ENCODE peak calls at places on chromosome 20, in ten cellular contexts. One of them, this sample, is unnamed.

GRCh38 chr20:7361321-7361720 is 578.9 kb downstream of the HAO1 start:
- DNase-seq in body of pancreas: no peak
- DNase-seq in endothelial cell: no peak
- DNase-seq in WTC11: no peak
- DNase-seq in choroid plexus epithelial cell: no peak
- DNase-seq in sigmoid colon: no peak
- DNase-seq in psoas muscle: no peak
- DNase-seq in AG09309: no peak
- DNase-seq in PC-9: no peak
- DNase-seq in esophagus squamous epithelium: no peak
- DNase-seq in this sample: no peak

GRCh38 chr20:37903317-37904007 is 535 bp downstream of the VSTM2L start:
- DNase-seq in body of pancreas: no peak
- DNase-seq in endothelial cell: peak
- DNase-seq in WTC11: peak
- DNase-seq in choroid plexus epithelial cell: no peak
- DNase-seq in sigmoid colon: no peak
- DNase-seq in psoas muscle: no peak
- DNase-seq in AG09309: no peak
- DNase-seq in PC-9: no peak
- DNase-seq in esophagus squamous epithelium: no peak
- DNase-seq in this sample: no peak

GRCh38 chr20:13873814-13874213 is 89.0 kb downstream of the NDUFAF5 start:
- DNase-seq in body of pancreas: no peak
- DNase-seq in endothelial cell: no peak
- DNase-seq in WTC11: peak
- DNase-seq in choroid plexus epithelial cell: no peak
- DNase-seq in sigmoid colon: no peak
- DNase-seq in psoas muscle: no peak
- DNase-seq in AG09309: no peak
- DNase-seq in PC-9: no peak
- DNase-seq in esophagus squamous epithelium: no peak
- DNase-seq in this sample: no peak

GRCh38 chr20:1934162-1934561 is 39.0 kb downstream of the SIRPA start:
- DNase-seq in body of pancreas: no peak
- DNase-seq in endothelial cell: no peak
- DNase-seq in WTC11: no peak
- DNase-seq in choroid plexus epithelial cell: peak
- DNase-seq in sigmoid colon: no peak
- DNase-seq in psoas muscle: no peak
- DNase-seq in AG09309: peak
- DNase-seq in PC-9: no peak
- DNase-seq in esophagus squamous epithelium: no peak
- DNase-seq in this sample: no peak

GRCh38 chr20:59033616-59034165 is 1.6 kb upstream of the ATP5F1E start:
- DNase-seq in body of pancreas: no peak
- DNase-seq in endothelial cell: no peak
- DNase-seq in WTC11: no peak
- DNase-seq in choroid plexus epithelial cell: no peak
- DNase-seq in sigmoid colon: no peak
- DNase-seq in psoas muscle: no peak
- DNase-seq in AG09309: no peak
- DNase-seq in PC-9: no peak
- DNase-seq in esophagus squamous epithelium: no peak
- DNase-seq in this sample: no peak

GRCh38 chr20:32440758-32441078 is 82.6 kb downstream of the ASXL1 start:
- DNase-seq in body of pancreas: no peak
- DNase-seq in endothelial cell: no peak
- DNase-seq in WTC11: no peak
- DNase-seq in choroid plexus epithelial cell: no peak
- DNase-seq in sigmoid colon: peak
- DNase-seq in psoas muscle: no peak
- DNase-seq in AG09309: no peak
- DNase-seq in PC-9: no peak
- DNase-seq in esophagus squamous epithelium: no peak
- DNase-seq in this sample: no peak

GRCh38 chr20:61699184-61700066 is 366.3 kb downstream of the TAF4 start:
- DNase-seq in body of pancreas: no peak
- DNase-seq in endothelial cell: no peak
- DNase-seq in WTC11: no peak
- DNase-seq in choroid plexus epithelial cell: no peak
- DNase-seq in sigmoid colon: no peak
- DNase-seq in psoas muscle: no peak
- DNase-seq in AG09309: no peak
- DNase-seq in PC-9: no peak
- DNase-seq in esophagus squamous epithelium: no peak
- DNase-seq in this sample: peak

GRCh38 chr20:12047838-12048432 is 130.2 kb downstream of the BTBD3 start:
- DNase-seq in body of pancreas: no peak
- DNase-seq in endothelial cell: no peak
- DNase-seq in WTC11: no peak
- DNase-seq in choroid plexus epithelial cell: peak
- DNase-seq in sigmoid colon: no peak
- DNase-seq in psoas muscle: no peak
- DNase-seq in AG09309: no peak
- DNase-seq in PC-9: no peak
- DNase-seq in esophagus squamous epithelium: no peak
- DNase-seq in this sample: no peak

GRCh38 chr20:46545077-46545826 is 5.2 kb downstream of the OCSTAMP start:
- DNase-seq in body of pancreas: peak
- DNase-seq in endothelial cell: no peak
- DNase-seq in WTC11: no peak
- DNase-seq in choroid plexus epithelial cell: peak
- DNase-seq in sigmoid colon: no peak
- DNase-seq in psoas muscle: no peak
- DNase-seq in AG09309: peak
- DNase-seq in PC-9: no peak
- DNase-seq in esophagus squamous epithelium: no peak
- DNase-seq in this sample: no peak

GRCh38 chr20:51366155-51366886 is 176.2 kb downstream of the NFATC2 start:
- DNase-seq in body of pancreas: peak
- DNase-seq in endothelial cell: no peak
- DNase-seq in WTC11: no peak
- DNase-seq in choroid plexus epithelial cell: peak
- DNase-seq in sigmoid colon: peak
- DNase-seq in psoas muscle: peak
- DNase-seq in AG09309: peak
- DNase-seq in PC-9: peak
- DNase-seq in esophagus squamous epithelium: no peak
- DNase-seq in this sample: no peak

GRCh38 chr20:18314786-18315406 is 26.6 kb downstream of the ZNF133 start:
- DNase-seq in body of pancreas: no peak
- DNase-seq in endothelial cell: no peak
- DNase-seq in WTC11: no peak
- DNase-seq in choroid plexus epithelial cell: peak
- DNase-seq in sigmoid colon: peak
- DNase-seq in psoas muscle: no peak
- DNase-seq in AG09309: peak
- DNase-seq in PC-9: peak
- DNase-seq in esophagus squamous epithelium: no peak
- DNase-seq in this sample: no peak

DNA sequence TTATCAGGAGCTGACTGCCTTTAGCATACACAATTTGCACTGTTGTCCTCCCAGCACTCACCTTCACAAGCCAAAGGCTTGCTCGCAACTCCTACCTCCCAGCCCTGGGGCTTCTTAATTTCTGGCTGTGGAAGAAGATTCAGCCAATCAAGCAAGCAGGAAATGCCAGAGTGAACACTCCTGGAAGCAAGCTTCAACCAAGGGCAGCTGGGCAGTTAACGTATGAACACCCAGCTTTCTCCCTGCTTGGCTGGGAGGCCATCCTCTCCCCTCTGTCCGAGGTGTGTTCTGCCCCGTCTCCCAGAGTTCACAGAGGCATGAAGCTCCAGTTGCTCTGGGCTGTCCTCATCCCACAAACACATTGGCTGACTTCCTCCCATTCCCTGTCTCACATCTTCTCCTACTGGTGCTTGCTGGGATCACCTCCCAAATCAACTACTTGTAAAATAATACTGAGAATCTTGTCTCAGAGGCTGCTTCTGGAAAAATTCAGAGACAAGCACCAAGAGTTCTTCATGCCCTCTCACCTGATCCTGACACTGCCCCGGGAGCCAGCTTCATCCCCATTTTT is 15.3 kb upstream of the SRSF6 start:
- DNase-seq in body of pancreas: no peak
- DNase-seq in endothelial cell: no peak
- DNase-seq in WTC11: no peak
- DNase-seq in choroid plexus epithelial cell: peak
- DNase-seq in sigmoid colon: no peak
- DNase-seq in psoas muscle: no peak
- DNase-seq in AG09309: no peak
- DNase-seq in PC-9: no peak
- DNase-seq in esophagus squamous epithelium: no peak
- DNase-seq in this sample: no peak
- TF ChIP-seq CTCF in body of pancreas: no peak
- TF ChIP-seq CTCF in endothelial cell: no peak
- TF ChIP-seq CTCF in WTC11: no peak
- TF ChIP-seq CTCF in choroid plexus epithelial cell: peak
- TF ChIP-seq CTCF in sigmoid colon: no peak
- TF ChIP-seq CTCF in psoas muscle: no peak
- TF ChIP-seq CTCF in AG09309: peak
- TF ChIP-seq CTCF in PC-9: peak
- TF ChIP-seq CTCF in esophagus squamous epithelium: no peak
- TF ChIP-seq CTCF in this sample: peak

GRCh38 chr20:41046716-41047115 is 18.1 kb downstream of the TOP1 start:
- DNase-seq in body of pancreas: no peak
- DNase-seq in endothelial cell: no peak
- DNase-seq in WTC11: no peak
- DNase-seq in choroid plexus epithelial cell: peak
- DNase-seq in sigmoid colon: no peak
- DNase-seq in psoas muscle: no peak
- DNase-seq in AG09309: no peak
- DNase-seq in PC-9: no peak
- DNase-seq in esophagus squamous epithelium: no peak
- DNase-seq in this sample: no peak
- TF ChIP-seq CTCF in body of pancreas: no peak
- TF ChIP-seq CTCF in endothelial cell: no peak
- TF ChIP-seq CTCF in WTC11: no peak
- TF ChIP-seq CTCF in choroid plexus epithelial cell: no peak
- TF ChIP-seq CTCF in sigmoid colon: no peak
- TF ChIP-seq CTCF in psoas muscle: no peak
- TF ChIP-seq CTCF in AG09309: no peak
- TF ChIP-seq CTCF in PC-9: no peak
- TF ChIP-seq CTCF in esophagus squamous epithelium: no peak
- TF ChIP-seq CTCF in this sample: no peak

DNA sequence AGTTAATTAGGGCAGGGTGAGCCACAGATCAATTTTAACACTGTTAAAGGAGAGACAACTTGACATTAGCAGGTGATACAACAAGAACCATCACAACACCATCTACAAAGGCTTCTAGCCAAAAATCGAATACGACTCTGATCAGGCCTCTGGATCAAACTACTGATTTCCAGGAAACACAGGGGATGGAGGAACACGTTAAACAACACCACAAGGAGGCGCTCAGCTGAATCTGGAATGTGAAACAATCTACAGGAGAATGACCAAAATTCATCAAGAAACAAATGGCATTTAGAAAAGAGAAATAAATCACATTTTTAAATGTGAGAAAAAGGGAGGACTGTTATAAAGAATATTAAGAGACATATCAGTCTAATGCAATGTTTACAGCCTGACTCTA is 13.5 kb upstream of the MAFB start:
- DNase-seq in body of pancreas: no peak
- DNase-seq in endothelial cell: no peak
- DNase-seq in WTC11: no peak
- DNase-seq in choroid plexus epithelial cell: no peak
- DNase-seq in sigmoid colon: no peak
- DNase-seq in psoas muscle: no peak
- DNase-seq in AG09309: no peak
- DNase-seq in PC-9: no peak
- DNase-seq in esophagus squamous epithelium: no peak
- DNase-seq in this sample: no peak
- TF ChIP-seq CTCF in body of pancreas: no peak
- TF ChIP-seq CTCF in endothelial cell: no peak
- TF ChIP-seq CTCF in WTC11: no peak
- TF ChIP-seq CTCF in choroid plexus epithelial cell: peak
- TF ChIP-seq CTCF in sigmoid colon: no peak
- TF ChIP-seq CTCF in psoas muscle: no peak
- TF ChIP-seq CTCF in AG09309: peak
- TF ChIP-seq CTCF in PC-9: peak
- TF ChIP-seq CTCF in esophagus squamous epithelium: no peak
- TF ChIP-seq CTCF in this sample: no peak

GRCh38 chr20:15811951-15812350 is 761.3 kb downstream of the KIF16B start:
- DNase-seq in body of pancreas: no peak
- DNase-seq in endothelial cell: no peak
- DNase-seq in WTC11: no peak
- DNase-seq in choroid plexus epithelial cell: no peak
- DNase-seq in sigmoid colon: no peak
- DNase-seq in psoas muscle: no peak
- DNase-seq in AG09309: no peak
- DNase-seq in PC-9: no peak
- DNase-seq in esophagus squamous epithelium: no peak
- DNase-seq in this sample: no peak
- TF ChIP-seq CTCF in body of pancreas: no peak
- TF ChIP-seq CTCF in endothelial cell: no peak
- TF ChIP-seq CTCF in WTC11: no peak
- TF ChIP-seq CTCF in choroid plexus epithelial cell: no peak
- TF ChIP-seq CTCF in sigmoid colon: no peak
- TF ChIP-seq CTCF in psoas muscle: no peak
- TF ChIP-seq CTCF in AG09309: no peak
- TF ChIP-seq CTCF in PC-9: no peak
- TF ChIP-seq CTCF in esophagus squamous epithelium: no peak
- TF ChIP-seq CTCF in this sample: no peak

This sample was measured in glutamatergic neuron.